ENCODE peak calls at places on chromosomes 5 and 9, in seven cellular contexts. X is CD8-positive, alpha-beta memory T cell; O is CD4-positive, CD25-positive, alpha-beta regulatory T cell; B is breast epithelium; J is WERI-Rb-1; M is heart right ventricle; Q is A673. C is an unnamed sample.

GRCh38 chr9:13330396-13331004 is 51.0 kb upstream of the MPDZ start:
- DNase-seq in O (no peak), J (no peak), X (no peak), B (no peak), M (peak; percentile 58), Q (no peak), C (peak; percentile 6)

GRCh38 chr5:157148734-157149615 is 6.3 kb upstream of the MED7 start:
- DNase-seq in B (no peak), M (peak; percentile 68), Q (peak; percentile 71), X (peak; percentile 86), O (peak; percentile 84), J (peak; percentile 75), C (peak; percentile 61)

GRCh38 chr5:1295650-1296037 is 776 bp upstream of the TERT start:
- DNase-seq in O (no peak), Q (no peak), J (peak; percentile 11), B (no peak), X (peak; percentile 29), M (no peak), C (peak; percentile 60)

GRCh38 chr9:69122086-69122390 is 52.0 kb upstream of the TJP2 start:
- DNase-seq in Q (peak; percentile 70), J (peak; percentile 48), O (peak; percentile 44), M (peak; percentile 73), X (no peak), B (peak; percentile 75), C (peak; percentile 78)

GRCh38 chr5:91119941-91120850 is 262.9 kb downstream of the ARRDC3 start:
- DNase-seq in J (no peak), O (no peak), Q (no peak), B (no peak), M (no peak), X (no peak), C (no peak)

GRCh38 chr5:139711067-139711851 is 63.1 kb downstream of the CXXC5 start:
- DNase-seq in Q (peak; percentile 95), X (peak; percentile 83), J (peak; percentile 81), M (no peak), B (no peak), O (peak; percentile 33), C (peak; percentile 91)

GRCh38 chr5:152256580-152256979 is 148.5 kb downstream of the NMUR2 start:
- DNase-seq in Q (no peak), X (no peak), J (no peak), O (no peak), B (no peak), M (peak; percentile 5), C (no peak)

GRCh38 chr9:114680266-114681011 is 1.6 kb downstream of the TEX48 start:
- DNase-seq in Q (no peak), B (no peak), M (no peak), J (no peak), X (no peak), O (no peak), C (no peak)

GRCh38 chr9:33230756-33231691 is 8.9 kb upstream of the SPINK4 start:
- DNase-seq in B (no peak), X (no peak), M (no peak), J (no peak), Q (no peak), O (no peak), C (no peak)

GRCh38 chr9:128550226-128550625 is 2.2 kb upstream of the SPTAN1 start:
- DNase-seq in J (no peak), X (no peak), O (no peak), Q (no peak), M (no peak), B (no peak), C (no peak)

GRCh38 chr9:37778534-37778933 is 6.3 kb downstream of the EXOSC3 start:
- DNase-seq in J (no peak), Q (no peak), M (no peak), O (no peak), B (no peak), X (no peak), C (no peak)

GRCh38 chr9:96009690-96010477 is 134.4 kb downstream of the ERCC6L2 start:
- DNase-seq in J (no peak), X (peak; percentile 88), Q (no peak), B (no peak), M (no peak), O (peak; percentile 34), C (no peak)

GRCh38 chr9:137672907-137673791 is 54.3 kb downstream of the EHMT1 start:
- DNase-seq in O (peak; percentile 59), M (peak; percentile 51), B (no peak), J (peak; percentile 51), X (peak; percentile 57), Q (peak; percentile 78), C (peak; percentile 85)

GRCh38 chr5:72383280-72384205 is 63.4 kb downstream of the PTCD2 start:
- DNase-seq in O (no peak), J (no peak), M (no peak), X (no peak), B (no peak), Q (no peak), C (no peak)

GRCh38 chr5:142931896-142932686 is 161.9 kb downstream of the ARHGAP26 start:
- DNase-seq in X (no peak), O (no peak), B (no peak), Q (no peak), M (peak; percentile 45), J (no peak), C (peak; percentile 36)

GRCh38 chr5:17189381-17190036 is 27.9 kb upstream of the BASP1 start:
- DNase-seq in M (peak; percentile 75), Q (peak; percentile 93), B (peak; percentile 77), X (peak; percentile 48), J (peak; percentile 93), O (peak; percentile 23), C (peak; percentile 63)

GRCh38 chr9:88968799-88969198 is 22.5 kb upstream of the S1PR3 start:
- DNase-seq in M (no peak), B (no peak), X (no peak), J (no peak), O (no peak), Q (no peak), C (no peak)

GRCh38 chr5:123012321-123012720 is 24.2 kb downstream of the PPIC start:
- DNase-seq in B (no peak), M (no peak), J (no peak), O (no peak), X (no peak), Q (peak; percentile 70), C (no peak)

DNA sequence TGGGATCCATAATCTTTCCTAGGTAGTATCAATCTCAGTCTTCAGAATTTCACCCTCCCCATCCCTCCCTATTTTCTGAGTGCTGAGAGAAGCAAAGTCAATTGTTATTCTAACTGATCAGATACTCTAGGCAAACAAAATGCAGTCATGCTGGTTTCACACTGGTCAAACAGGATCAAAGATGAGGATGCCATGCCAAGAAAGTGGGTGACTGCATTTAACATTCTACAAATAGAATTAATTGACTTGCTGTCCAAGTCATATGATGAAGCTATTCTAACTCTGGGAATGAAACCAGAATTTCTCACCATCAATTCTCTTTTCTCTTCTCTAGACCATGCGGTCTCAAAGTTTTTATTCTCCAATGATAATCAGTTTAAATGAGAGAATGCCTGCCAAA is 112.5 kb downstream of the CTNND2 start:
- DNase-seq in X (no peak), J (no peak), B (no peak), M (no peak), O (no peak), Q (no peak), C (no peak)
- H3K4me3 ChIP-seq in X (no peak overlapping the region), J (no peak overlapping the region), B (no peak overlapping the region), M (no peak overlapping the region), O (no peak overlapping the region), Q (no peak overlapping the region), C (no peak overlapping the region)

GRCh38 chr9:125227761-125228160 is 13.4 kb downstream of the HSPA5 start:
- DNase-seq in Q (no peak), X (no peak), B (no peak), O (no peak), M (no peak), J (no peak), C (no peak)

GRCh38 chr9:125238915-125239446 is 2.2 kb downstream of the HSPA5 start:
- DNase-seq in B (no peak), Q (no peak), O (no peak), X (no peak), M (no peak), J (no peak), C (no peak)

GRCh38 chr9:125235805-125236534 is 5.2 kb downstream of the HSPA5 start:
- DNase-seq in Q (no peak), B (no peak), X (no peak), O (no peak), M (no peak), J (no peak), C (no peak)

GRCh38 chr9:125238127-125238914 is 2.8 kb downstream of the HSPA5 start:
- DNase-seq in J (no peak), X (no peak), O (no peak), B (no peak), M (no peak), Q (no peak), C (no peak)

GRCh38 chr9:125233678-125234077 is 7.5 kb downstream of the HSPA5 start:
- DNase-seq in B (no peak), M (no peak), X (no peak), J (no peak), Q (peak; percentile 45), O (no peak), C (no peak)
- H3K36me3 ChIP-seq in B (peaks cover 6% of the 10 kb centered on the region), M (peaks cover 91% of the 10 kb centered on the region), X (peaks cover 45% of the 10 kb centered on the region), J (peaks cover 81% of the 10 kb centered on the region), Q (peaks cover 53% of the 10 kb centered on the region), O (peaks cover 60% of the 10 kb centered on the region), C (peaks cover 19% of the 10 kb centered on the region)

GRCh38 chr5:141477169-141477568 is 1.4 kb downstream of the PCDHGC3 start:
- DNase-seq in O (no peak), X (no peak), B (no peak), Q (no peak), M (no peak), J (no peak), C (no peak)
- H3K4me3 ChIP-seq in O (no peak overlapping the region), X (peak overlapping the region; percentile 39), B (peak overlapping the region; percentile 71), Q (peak overlapping the region; percentile 80), M (peak overlapping the region; percentile 59), J (no peak overlapping the region), C (no peak overlapping the region)

GRCh38 chr9:130884542-130885421 is 11.8 kb downstream of the QRFP start:
- DNase-seq in M (no peak), J (no peak), B (no peak), Q (no peak), O (no peak), X (no peak), C (no peak)

GRCh38 chr9:130885422-130886375 is 10.9 kb downstream of the QRFP start:
- DNase-seq in J (no peak), M (no peak), O (no peak), Q (no peak), B (no peak), X (no peak), C (no peak)

GRCh38 chr9:130883479-130883878 is 13.1 kb downstream of the QRFP start:
- DNase-seq in B (no peak), X (no peak), M (no peak), Q (no peak), O (no peak), J (no peak), C (no peak)

GRCh38 chr9:130882696-130883225 is 13.9 kb downstream of the QRFP start:
- DNase-seq in X (no peak), Q (no peak), J (no peak), O (no peak), M (no peak), B (no peak), C (no peak)

DNA sequence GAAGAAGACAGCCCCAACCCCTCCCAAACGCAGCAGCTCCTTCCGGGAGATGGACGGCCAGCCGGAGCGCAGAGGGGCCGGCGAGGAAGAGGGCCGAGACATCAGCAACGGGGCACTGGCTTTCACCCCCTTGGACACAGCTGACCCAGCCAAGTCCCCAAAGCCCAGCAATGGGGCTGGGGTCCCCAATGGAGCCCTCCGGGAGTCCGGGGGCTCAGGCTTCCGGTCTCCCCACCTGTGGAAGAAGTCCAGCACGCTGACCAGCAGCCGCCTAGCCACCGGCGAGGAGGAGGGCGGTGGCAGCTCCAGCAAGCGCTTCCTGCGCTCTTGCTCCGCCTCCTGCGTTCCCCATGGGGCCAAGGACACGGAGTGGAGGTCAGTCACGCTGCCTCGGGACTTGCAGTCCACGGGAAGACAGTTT is 12.5 kb downstream of the QRFP start:
- DNase-seq in Q (no peak), X (no peak), O (no peak), M (no peak), B (no peak), J (no peak), C (no peak)
- H3K36me3 ChIP-seq in Q (peaks cover 90% of the 10 kb centered on the region), X (peaks cover 42% of the 10 kb centered on the region), O (peaks cover 45% of the 10 kb centered on the region), M (peaks cover 100% of the 10 kb centered on the region), B (peaks cover 16% of the 10 kb centered on the region), J (peaks cover 100% of the 10 kb centered on the region), C (peaks cover 43% of the 10 kb centered on the region)

C was measured in H7.